ENCODE peak calls at places on chromosomes 1 and 21, in seven cellular contexts. One of them, this sample, is unnamed.

GRCh38 chr21:14290584-14290983 is 74.6 kb downstream of the RBM11 start:
- DNase-seq in GM12865: no peak
- DNase-seq in kidney epithelial cell: no peak
- DNase-seq in tibial nerve: no peak
- DNase-seq in OCI-LY7: no peak
- DNase-seq in CD8-positive, alpha-beta T cell: no peak
- DNase-seq in foreskin fibroblast: no peak
- DNase-seq in this sample: no peak

GRCh38 chr1:228958121-228958520 is 222.8 kb downstream of the RHOU start:
- DNase-seq in GM12865: no peak
- DNase-seq in kidney epithelial cell: no peak
- DNase-seq in tibial nerve: no peak
- DNase-seq in OCI-LY7: no peak
- DNase-seq in CD8-positive, alpha-beta T cell: no peak
- DNase-seq in foreskin fibroblast: no peak
- DNase-seq in this sample: no peak

GRCh38 chr1:107862064-107862463 is 102.9 kb downstream of the VAV3 start:
- DNase-seq in GM12865: peak
- DNase-seq in kidney epithelial cell: no peak
- DNase-seq in tibial nerve: no peak
- DNase-seq in OCI-LY7: peak
- DNase-seq in CD8-positive, alpha-beta T cell: no peak
- DNase-seq in foreskin fibroblast: no peak
- DNase-seq in this sample: no peak

GRCh38 chr21:27134513-27134912 is 167.6 kb upstream of the ADAMTS5 start:
- DNase-seq in GM12865: no peak
- DNase-seq in kidney epithelial cell: no peak
- DNase-seq in tibial nerve: no peak
- DNase-seq in OCI-LY7: no peak
- DNase-seq in CD8-positive, alpha-beta T cell: no peak
- DNase-seq in foreskin fibroblast: peak
- DNase-seq in this sample: no peak

GRCh38 chr1:211579434-211580302 is 707 bp upstream of the SLC30A1 start:
- DNase-seq in GM12865: no peak
- DNase-seq in kidney epithelial cell: no peak
- DNase-seq in tibial nerve: no peak
- DNase-seq in OCI-LY7: peak
- DNase-seq in CD8-positive, alpha-beta T cell: peak
- DNase-seq in foreskin fibroblast: no peak
- DNase-seq in this sample: no peak

GRCh38 chr1:212518188-212518951 is 85.7 kb downstream of the NENF start:
- DNase-seq in GM12865: no peak
- DNase-seq in kidney epithelial cell: no peak
- DNase-seq in tibial nerve: no peak
- DNase-seq in OCI-LY7: no peak
- DNase-seq in CD8-positive, alpha-beta T cell: no peak
- DNase-seq in foreskin fibroblast: peak
- DNase-seq in this sample: peak

GRCh38 chr1:161350666-161351065 is 17.0 kb downstream of the CFAP126 start:
- DNase-seq in GM12865: no peak
- DNase-seq in kidney epithelial cell: no peak
- DNase-seq in tibial nerve: no peak
- DNase-seq in OCI-LY7: no peak
- DNase-seq in CD8-positive, alpha-beta T cell: no peak
- DNase-seq in foreskin fibroblast: no peak
- DNase-seq in this sample: no peak

GRCh38 chr1:10597492-10597891 is 122.7 kb downstream of the PEX14 start:
- DNase-seq in GM12865: no peak
- DNase-seq in kidney epithelial cell: no peak
- DNase-seq in tibial nerve: no peak
- DNase-seq in OCI-LY7: no peak
- DNase-seq in CD8-positive, alpha-beta T cell: no peak
- DNase-seq in foreskin fibroblast: no peak
- DNase-seq in this sample: no peak

GRCh38 chr1:181134543-181135461 is 46.3 kb downstream of the IER5 start:
- DNase-seq in GM12865: peak
- DNase-seq in kidney epithelial cell: no peak
- DNase-seq in tibial nerve: no peak
- DNase-seq in OCI-LY7: peak
- DNase-seq in CD8-positive, alpha-beta T cell: no peak
- DNase-seq in foreskin fibroblast: peak
- DNase-seq in this sample: no peak

GRCh38 chr1:38082678-38083317 is 36.2 kb upstream of the POU3F1 start:
- DNase-seq in GM12865: peak
- DNase-seq in kidney epithelial cell: no peak
- DNase-seq in tibial nerve: no peak
- DNase-seq in OCI-LY7: no peak
- DNase-seq in CD8-positive, alpha-beta T cell: no peak
- DNase-seq in foreskin fibroblast: no peak
- DNase-seq in this sample: no peak

GRCh38 chr1:193569696-193570269 is 383.4 kb upstream of the B3GALT2 start:
- DNase-seq in GM12865: peak
- DNase-seq in kidney epithelial cell: peak
- DNase-seq in tibial nerve: no peak
- DNase-seq in OCI-LY7: no peak
- DNase-seq in CD8-positive, alpha-beta T cell: no peak
- DNase-seq in foreskin fibroblast: peak
- DNase-seq in this sample: no peak

GRCh38 chr1:199155166-199156033 is 516.6 kb downstream of the PTPRC start:
- DNase-seq in GM12865: no peak
- DNase-seq in kidney epithelial cell: no peak
- DNase-seq in tibial nerve: no peak
- DNase-seq in OCI-LY7: no peak
- DNase-seq in CD8-positive, alpha-beta T cell: no peak
- DNase-seq in foreskin fibroblast: no peak
- DNase-seq in this sample: no peak

GRCh38 chr1:205983925-205984725 is 19.1 kb downstream of the RAB7B start:
- DNase-seq in GM12865: peak
- DNase-seq in kidney epithelial cell: no peak
- DNase-seq in tibial nerve: peak
- DNase-seq in OCI-LY7: peak
- DNase-seq in CD8-positive, alpha-beta T cell: no peak
- DNase-seq in foreskin fibroblast: peak
- DNase-seq in this sample: no peak

GRCh38 chr21:45747802-45748445 is 104.4 kb downstream of the PCBP3 start:
- DNase-seq in GM12865: no peak
- DNase-seq in kidney epithelial cell: peak
- DNase-seq in tibial nerve: no peak
- DNase-seq in OCI-LY7: no peak
- DNase-seq in CD8-positive, alpha-beta T cell: no peak
- DNase-seq in foreskin fibroblast: peak
- DNase-seq in this sample: peak

GRCh38 chr1:65050735-65051134 is 84.4 kb upstream of the JAK1 start:
- DNase-seq in GM12865: no peak
- DNase-seq in kidney epithelial cell: no peak
- DNase-seq in tibial nerve: no peak
- DNase-seq in OCI-LY7: no peak
- DNase-seq in CD8-positive, alpha-beta T cell: no peak
- DNase-seq in foreskin fibroblast: no peak
- DNase-seq in this sample: no peak

GRCh38 chr1:58441699-58442098 is 104.8 kb downstream of the OMA1 start:
- DNase-seq in GM12865: no peak
- DNase-seq in kidney epithelial cell: no peak
- DNase-seq in tibial nerve: no peak
- DNase-seq in OCI-LY7: no peak
- DNase-seq in CD8-positive, alpha-beta T cell: no peak
- DNase-seq in foreskin fibroblast: no peak
- DNase-seq in this sample: no peak

GRCh38 chr1:113684153-113684541 is 75.1 kb downstream of the PHTF1 start:
- DNase-seq in GM12865: no peak
- DNase-seq in kidney epithelial cell: no peak
- DNase-seq in tibial nerve: peak
- DNase-seq in OCI-LY7: no peak
- DNase-seq in CD8-positive, alpha-beta T cell: no peak
- DNase-seq in foreskin fibroblast: peak
- DNase-seq in this sample: no peak

GRCh38 chr1:67642694-67643093 is 42.3 kb upstream of the GADD45A start:
- DNase-seq in GM12865: no peak
- DNase-seq in kidney epithelial cell: no peak
- DNase-seq in tibial nerve: peak
- DNase-seq in OCI-LY7: no peak
- DNase-seq in CD8-positive, alpha-beta T cell: no peak
- DNase-seq in foreskin fibroblast: no peak
- DNase-seq in this sample: no peak

GRCh38 chr21:44531606-44532128 is 8.3 kb downstream of the KRTAP10-1 start:
- DNase-seq in GM12865: no peak
- DNase-seq in kidney epithelial cell: no peak
- DNase-seq in tibial nerve: no peak
- DNase-seq in OCI-LY7: no peak
- DNase-seq in CD8-positive, alpha-beta T cell: no peak
- DNase-seq in foreskin fibroblast: no peak
- DNase-seq in this sample: no peak

GRCh38 chr1:112083487-112083886 is 94.0 kb upstream of the KCND3 start:
- DNase-seq in GM12865: peak
- DNase-seq in kidney epithelial cell: no peak
- DNase-seq in tibial nerve: no peak
- DNase-seq in OCI-LY7: peak
- DNase-seq in CD8-positive, alpha-beta T cell: no peak
- DNase-seq in foreskin fibroblast: peak
- DNase-seq in this sample: no peak

GRCh38 chr21:33230518-33231324 is 983 bp downstream of the IFNAR2 start:
- DNase-seq in GM12865: peak
- DNase-seq in kidney epithelial cell: peak
- DNase-seq in tibial nerve: no peak
- DNase-seq in OCI-LY7: peak
- DNase-seq in CD8-positive, alpha-beta T cell: peak
- DNase-seq in foreskin fibroblast: peak
- DNase-seq in this sample: no peak

GRCh38 chr1:30730351-30731108 is 7.1 kb upstream of the MATN1 start:
- DNase-seq in GM12865: peak
- DNase-seq in kidney epithelial cell: no peak
- DNase-seq in tibial nerve: no peak
- DNase-seq in OCI-LY7: peak
- DNase-seq in CD8-positive, alpha-beta T cell: no peak
- DNase-seq in foreskin fibroblast: no peak
- DNase-seq in this sample: no peak

GRCh38 chr1:30332100-30333094 is 391.0 kb downstream of the MATN1 start:
- DNase-seq in GM12865: no peak
- DNase-seq in kidney epithelial cell: no peak
- DNase-seq in tibial nerve: no peak
- DNase-seq in OCI-LY7: no peak
- DNase-seq in CD8-positive, alpha-beta T cell: no peak
- DNase-seq in foreskin fibroblast: no peak
- DNase-seq in this sample: no peak

GRCh38 chr1:217189362-217189761 is 441.5 kb downstream of the GPATCH2 start:
- DNase-seq in GM12865: no peak
- DNase-seq in kidney epithelial cell: no peak
- DNase-seq in tibial nerve: no peak
- DNase-seq in OCI-LY7: no peak
- DNase-seq in CD8-positive, alpha-beta T cell: no peak
- DNase-seq in foreskin fibroblast: no peak
- DNase-seq in this sample: no peak

GRCh38 chr1:217188280-217189235 is 442.3 kb downstream of the GPATCH2 start:
- DNase-seq in GM12865: peak
- DNase-seq in kidney epithelial cell: no peak
- DNase-seq in tibial nerve: no peak
- DNase-seq in OCI-LY7: no peak
- DNase-seq in CD8-positive, alpha-beta T cell: no peak
- DNase-seq in foreskin fibroblast: no peak
- DNase-seq in this sample: no peak

GRCh38 chr1:217182992-217183391 is 447.9 kb downstream of the GPATCH2 start:
- DNase-seq in GM12865: no peak
- DNase-seq in kidney epithelial cell: no peak
- DNase-seq in tibial nerve: no peak
- DNase-seq in OCI-LY7: no peak
- DNase-seq in CD8-positive, alpha-beta T cell: no peak
- DNase-seq in foreskin fibroblast: no peak
- DNase-seq in this sample: no peak

GRCh38 chr1:217184854-217185253 is 446.0 kb downstream of the GPATCH2 start:
- DNase-seq in GM12865: no peak
- DNase-seq in kidney epithelial cell: no peak
- DNase-seq in tibial nerve: no peak
- DNase-seq in OCI-LY7: no peak
- DNase-seq in CD8-positive, alpha-beta T cell: no peak
- DNase-seq in foreskin fibroblast: no peak
- DNase-seq in this sample: no peak

GRCh38 chr1:217186664-217187063 is 444.2 kb downstream of the GPATCH2 start:
- DNase-seq in GM12865: no peak
- DNase-seq in kidney epithelial cell: no peak
- DNase-seq in tibial nerve: no peak
- DNase-seq in OCI-LY7: no peak
- DNase-seq in CD8-positive, alpha-beta T cell: no peak
- DNase-seq in foreskin fibroblast: no peak
- DNase-seq in this sample: no peak
- TF ChIP-seq CTCF in GM12865: no peak
- TF ChIP-seq CTCF in kidney epithelial cell: no peak
- TF ChIP-seq CTCF in tibial nerve: no peak
- TF ChIP-seq CTCF in OCI-LY7: no peak
- TF ChIP-seq CTCF in CD8-positive, alpha-beta T cell: no peak
- TF ChIP-seq CTCF in foreskin fibroblast: no peak
- TF ChIP-seq CTCF in this sample: no peak

GRCh38 chr1:29248409-29248808 is 12.1 kb downstream of the PTPRU start:
- DNase-seq in GM12865: no peak
- DNase-seq in kidney epithelial cell: no peak
- DNase-seq in tibial nerve: no peak
- DNase-seq in OCI-LY7: no peak
- DNase-seq in CD8-positive, alpha-beta T cell: no peak
- DNase-seq in foreskin fibroblast: no peak
- DNase-seq in this sample: no peak
- H3K4me3 ChIP-seq in GM12865: no peak
- H3K4me3 ChIP-seq in kidney epithelial cell: no peak
- H3K4me3 ChIP-seq in tibial nerve: no peak
- H3K4me3 ChIP-seq in OCI-LY7: no peak
- H3K4me3 ChIP-seq in CD8-positive, alpha-beta T cell: no peak
- H3K4me3 ChIP-seq in foreskin fibroblast: no peak
- H3K4me3 ChIP-seq in this sample: no peak

DNA sequence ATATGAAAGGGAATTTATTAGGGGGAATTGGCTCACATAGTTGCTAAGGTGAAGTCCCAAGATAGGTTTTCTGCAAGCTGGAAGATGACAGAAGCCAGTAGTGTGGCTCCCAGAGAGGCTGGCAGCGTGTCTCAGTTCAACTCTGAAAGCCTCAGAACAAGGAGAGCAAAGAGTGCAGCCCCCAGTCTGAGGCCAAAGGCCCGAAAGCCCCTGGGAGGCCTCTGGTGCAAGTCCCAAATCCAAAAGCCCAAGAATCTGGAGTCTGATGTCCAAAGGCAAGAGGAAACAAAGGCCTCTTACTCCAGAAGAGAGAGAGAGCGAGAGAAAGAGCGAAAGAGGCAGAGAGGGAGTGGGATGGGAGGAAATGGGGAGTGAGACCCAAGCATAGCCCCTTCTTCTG is 18.3 kb downstream of the KCNA2 start:
- DNase-seq in GM12865: no peak
- DNase-seq in kidney epithelial cell: no peak
- DNase-seq in tibial nerve: no peak
- DNase-seq in OCI-LY7: no peak
- DNase-seq in CD8-positive, alpha-beta T cell: no peak
- DNase-seq in foreskin fibroblast: no peak
- DNase-seq in this sample: no peak
- TF ChIP-seq CTCF in GM12865: no peak
- TF ChIP-seq CTCF in kidney epithelial cell: no peak
- TF ChIP-seq CTCF in tibial nerve: no peak
- TF ChIP-seq CTCF in OCI-LY7: no peak
- TF ChIP-seq CTCF in CD8-positive, alpha-beta T cell: no peak
- TF ChIP-seq CTCF in foreskin fibroblast: no peak
- TF ChIP-seq CTCF in this sample: no peak

DNA sequence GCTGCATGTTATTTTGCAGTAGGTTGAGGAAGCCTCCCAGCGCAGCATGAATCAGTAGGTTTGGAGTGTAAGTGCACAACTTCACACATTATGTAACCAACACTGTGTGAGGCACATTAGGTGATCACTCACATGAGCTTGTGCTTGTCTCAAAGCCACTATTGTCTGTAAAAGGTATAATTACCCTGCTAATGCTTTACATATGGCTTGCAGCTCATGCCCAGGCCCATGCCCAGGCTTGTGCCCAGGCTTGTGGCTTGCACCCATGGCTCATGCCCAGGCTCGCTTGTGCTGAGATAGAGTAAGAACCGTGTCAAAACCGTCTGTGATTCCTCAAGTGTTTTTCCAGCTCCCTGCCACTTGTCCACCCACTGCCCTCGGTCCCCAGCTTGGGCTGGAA is 596.3 kb downstream of the LTN1 start:
- DNase-seq in GM12865: no peak
- DNase-seq in kidney epithelial cell: no peak
- DNase-seq in tibial nerve: no peak
- DNase-seq in OCI-LY7: peak
- DNase-seq in CD8-positive, alpha-beta T cell: no peak
- DNase-seq in foreskin fibroblast: no peak
- DNase-seq in this sample: no peak
- H3K4me3 ChIP-seq in GM12865: no peak
- H3K4me3 ChIP-seq in kidney epithelial cell: no peak
- H3K4me3 ChIP-seq in tibial nerve: no peak
- H3K4me3 ChIP-seq in OCI-LY7: no peak
- H3K4me3 ChIP-seq in CD8-positive, alpha-beta T cell: no peak
- H3K4me3 ChIP-seq in foreskin fibroblast: no peak
- H3K4me3 ChIP-seq in this sample: no peak